ENCODE peak calls at places on chromosomes 7 and 10, in seven cellular contexts. S, X, P, R, I, B and U are unnamed samples.

GRCh38 chr7:5183155-5183554 is 6.9 kb upstream of the WIPI2 start:
- DNase-seq in S (peak), X (no peak), P (no peak), R (no peak), I (no peak), B (no peak), U (no peak)

GRCh38 chr7:101618207-101618839 is 10.8 kb downstream of the MYL10 start:
- DNase-seq in S (no peak), X (no peak), P (no peak), R (no peak), I (no peak), B (no peak), U (no peak)

GRCh38 chr7:2525931-2526630 is 6.5 kb downstream of the LFNG start:
- DNase-seq in S (no peak), X (peak), P (no peak), R (peak), I (no peak), B (no peak), U (no peak)

GRCh38 chr7:1666779-1667565 is 3.1 kb upstream of the ELFN1 start:
- DNase-seq in S (peak), X (no peak), P (no peak), R (peak), I (peak), B (no peak), U (peak)

GRCh38 chr10:49076741-49077521 is 38.4 kb downstream of the VSTM4 start:
- DNase-seq in S (no peak), X (peak), P (peak), R (no peak), I (no peak), B (peak), U (peak)

GRCh38 chr10:88110355-88110754 is 246.9 kb downstream of the PTEN start:
- DNase-seq in S (no peak), X (no peak), P (no peak), R (no peak), I (no peak), B (no peak), U (no peak)

GRCh38 chr7:128908750-128909385 is 1.6 kb downstream of the KCP start:
- DNase-seq in S (peak), X (no peak), P (no peak), R (no peak), I (no peak), B (no peak), U (no peak)

GRCh38 chr7:106679153-106679931 is 18.4 kb upstream of the CCDC71L start:
- DNase-seq in S (no peak), X (no peak), P (no peak), R (no peak), I (no peak), B (no peak), U (peak)

GRCh38 chr10:72303424-72304128 is 29.9 kb downstream of the DDIT4 start:
- DNase-seq in S (no peak), X (no peak), P (no peak), R (no peak), I (no peak), B (no peak), U (no peak)

GRCh38 chr7:71227126-71227525 is 95.2 kb downstream of the GALNT17 start:
- DNase-seq in S (no peak), X (no peak), P (no peak), R (no peak), I (no peak), B (no peak), U (no peak)

GRCh38 chr7:132500727-132501410 is 75.4 kb downstream of the PLXNA4 start:
- DNase-seq in S (peak), X (peak), P (no peak), R (peak), I (peak), B (no peak), U (no peak)

GRCh38 chr10:34320265-34320664 is 494.8 kb downstream of the PARD3 start:
- DNase-seq in S (no peak), X (no peak), P (no peak), R (no peak), I (no peak), B (no peak), U (no peak)

GRCh38 chr7:91357379-91357778 is 93.1 kb downstream of the FZD1 start:
- DNase-seq in S (no peak), X (no peak), P (no peak), R (no peak), I (no peak), B (no peak), U (no peak)

GRCh38 chr10:21144047-21144446 is 246.9 kb upstream of the NEBL start:
- DNase-seq in S (no peak), X (no peak), P (no peak), R (no peak), I (no peak), B (no peak), U (no peak)

GRCh38 chr7:140671966-140672365 is 779 bp upstream of the ADCK2 start:
- DNase-seq in S (peak), X (no peak), P (no peak), R (no peak), I (no peak), B (no peak), U (no peak)

GRCh38 chr10:28838908-28839307 is 161.6 kb downstream of the BAMBI start:
- DNase-seq in S (no peak), X (peak), P (no peak), R (no peak), I (no peak), B (no peak), U (no peak)

GRCh38 chr10:70528726-70529362 is 50.3 kb downstream of the PALD1 start:
- DNase-seq in S (no peak), X (no peak), P (no peak), R (no peak), I (no peak), B (peak), U (peak)

GRCh38 chr10:133159950-133160812 is at the start of gene KNDC1:
- DNase-seq in S (peak), X (no peak), P (no peak), R (no peak), I (no peak), B (no peak), U (no peak)

GRCh38 chr7:31860925-31861324 is 173.9 kb downstream of the PPP1R17 start:
- DNase-seq in S (no peak), X (no peak), P (no peak), R (no peak), I (no peak), B (no peak), U (no peak)

GRCh38 chr10:116721991-116722392 is 20.4 kb downstream of the HSPA12A start:
- DNase-seq in S (peak), X (no peak), P (no peak), R (no peak), I (no peak), B (no peak), U (no peak)

GRCh38 chr10:131456411-131456810 is 144.9 kb upstream of the TCERG1L start:
- DNase-seq in S (no peak), X (no peak), P (no peak), R (no peak), I (no peak), B (no peak), U (no peak)

GRCh38 chr7:138625849-138626230 is 75.3 kb downstream of the SVOPL start:
- DNase-seq in S (no peak), X (no peak), P (no peak), R (no peak), I (no peak), B (no peak), U (peak)

GRCh38 chr7:150738092-150739044 is 1.1 kb downstream of the GIMAP5 start:
- DNase-seq in S (no peak), X (no peak), P (no peak), R (no peak), I (no peak), B (no peak), U (peak)

GRCh38 chr7:4134631-4135030 is 547.5 kb upstream of the FOXK1 start:
- DNase-seq in S (peak), X (no peak), P (no peak), R (no peak), I (peak), B (no peak), U (no peak)

GRCh38 chr7:12257582-12257981 is 46.5 kb downstream of the TMEM106B start:
- DNase-seq in S (no peak), X (no peak), P (peak), R (no peak), I (no peak), B (peak), U (peak)

GRCh38 chr7:116142374-116142773 is 68.0 kb upstream of the TES start:
- DNase-seq in S (no peak), X (no peak), P (no peak), R (no peak), I (no peak), B (no peak), U (no peak)

GRCh38 chr7:106982415-106982814 is 62.1 kb upstream of the PRKAR2B start:
- DNase-seq in S (no peak), X (no peak), P (no peak), R (no peak), I (no peak), B (no peak), U (no peak)

GRCh38 chr10:79409038-79410035 is 36.1 kb downstream of the ZCCHC24 start:
- DNase-seq in S (peak), X (no peak), P (no peak), R (peak), I (no peak), B (no peak), U (no peak)

GRCh38 chr7:66331883-66332282 is 126.7 kb downstream of the TPST1 start:
- DNase-seq in S (no peak), X (no peak), P (no peak), R (no peak), I (no peak), B (no peak), U (no peak)

GRCh38 chr10:22475857-22476600 is 130.7 kb downstream of the SPAG6 start:
- DNase-seq in S (no peak), X (no peak), P (no peak), R (peak), I (no peak), B (no peak), U (peak)

GRCh38 chr10:99784731-99785441 is 2.4 kb downstream of the ABCC2 start:
- DNase-seq in S (no peak), X (no peak), P (no peak), R (no peak), I (no peak), B (no peak), U (no peak)

GRCh38 chr10:77274046-77274795 is 363.4 kb downstream of the KCNMA1 start:
- DNase-seq in S (peak), X (no peak), P (no peak), R (no peak), I (no peak), B (no peak), U (no peak)

GRCh38 chr7:149077594-149077993 is 12.9 kb downstream of the ZNF786 start:
- DNase-seq in S (peak), X (no peak), P (no peak), R (no peak), I (no peak), B (no peak), U (no peak)

GRCh38 chr10:86795353-86795752 is 38.9 kb downstream of the BMPR1A start:
- DNase-seq in S (no peak), X (no peak), P (no peak), R (no peak), I (no peak), B (no peak), U (no peak)

GRCh38 chr7:131524699-131525098 is 31.7 kb downstream of the PODXL start:
- DNase-seq in S (no peak), X (no peak), P (no peak), R (no peak), I (no peak), B (no peak), U (no peak)

GRCh38 chr7:4882169-4882741 is 1.3 kb downstream of the RADIL start:
- DNase-seq in S (peak), X (peak), P (no peak), R (peak), I (peak), B (no peak), U (no peak)

GRCh38 chr10:121527690-121528089 is 70.6 kb downstream of the FGFR2 start:
- DNase-seq in S (peak), X (no peak), P (no peak), R (no peak), I (no peak), B (no peak), U (no peak)

GRCh38 chr7:92737706-92738105 is 98.7 kb downstream of the CDK6 start:
- DNase-seq in S (no peak), X (no peak), P (peak), R (no peak), I (no peak), B (no peak), U (no peak)

GRCh38 chr10:52442576-52442975 is 128.5 kb downstream of the DKK1 start:
- DNase-seq in S (no peak), X (no peak), P (no peak), R (no peak), I (no peak), B (no peak), U (no peak)

GRCh38 chr7:30682131-30683083 is at the start of gene CRHR2:
- DNase-seq in S (no peak), X (no peak), P (no peak), R (peak), I (no peak), B (no peak), U (peak)
- TF ChIP-seq CTCF in S (no peak), X (no peak), P (no peak), R (peak), I (peak), B (peak), U (peak)

DNA sequence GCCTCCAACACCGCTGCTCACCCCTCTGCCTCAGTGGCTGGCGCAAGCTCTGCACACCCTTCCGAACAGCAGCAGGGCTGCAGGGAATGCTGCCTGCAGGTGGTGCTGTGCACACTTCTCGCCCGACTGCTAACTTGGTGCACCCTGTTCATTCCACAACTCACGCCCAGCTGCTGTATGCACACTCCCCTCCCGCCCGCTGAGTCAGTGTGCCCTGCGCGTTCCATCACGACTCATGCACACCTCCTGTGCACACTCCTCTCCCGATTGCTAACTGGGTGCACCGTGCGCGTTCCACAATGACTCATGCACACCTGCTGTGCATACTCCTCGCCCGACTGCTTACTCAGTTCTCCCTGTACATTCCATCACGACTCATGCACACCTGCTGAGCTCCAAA is 21.5 kb downstream of the ADARB2 start:
- DNase-seq in S (no peak), X (no peak), P (no peak), R (no peak), I (no peak), B (peak), U (peak)
- TF ChIP-seq CTCF in S (no peak), X (peak), P (no peak), R (no peak), I (peak), B (peak), U (no peak)

GRCh38 chr7:67716729-67717128 is 720.1 kb downstream of the TYW1 start:
- DNase-seq in S (no peak), X (no peak), P (no peak), R (no peak), I (no peak), B (peak), U (no peak)
- TF ChIP-seq CTCF in S (no peak), X (no peak), P (no peak), R (no peak), I (no peak), B (no peak), U (no peak)

GRCh38 chr7:16657656-16658279 is 11.8 kb downstream of the BZW2 start:
- DNase-seq in S (no peak), X (no peak), P (no peak), R (peak), I (peak), B (no peak), U (no peak)
- TF ChIP-seq CTCF in S (no peak), X (no peak), P (no peak), R (peak), I (no peak), B (no peak), U (no peak)